ENCODE peak calls at places on chromosomes 5 and 9, in nine cellular contexts. E is effector CD4-positive, alpha-beta T cell; G is IMR-90; Y is ELF-1; P is adrenal gland; Q is tibial nerve; W is mesothelial cell of epicardium; D is Calu3; N is stimulated activated CD4-positive, alpha-beta T cell treated with anti-CD3 and anti-CD28 coated beads, Interleukin-1b, Interleukin-23, amount 100 ng/mL, for 1 hour. A is an unnamed sample.

GRCh38 chr9:84136119-84136868 is 155.7 kb downstream of the RMI1 start:
- DNase-seq in E (no peak), G (peak), Y (no peak), P (no peak), Q (no peak), W (no peak), D (peak), N (no peak), A (no peak)

GRCh38 chr9:5514608-5515260 is 4.4 kb downstream of the PDCD1LG2 start:
- DNase-seq in E (no peak), G (no peak), Y (no peak), P (no peak), Q (no peak), W (no peak), D (no peak), N (no peak), A (no peak)

GRCh38 chr9:70291446-70291845 is 32.7 kb downstream of the SMC5 start:
- DNase-seq in E (no peak), G (peak), Y (no peak), P (no peak), Q (no peak), W (no peak), D (no peak), N (no peak), A (no peak)

GRCh38 chr5:2739360-2740050 is 12.0 kb downstream of the IRX2 start:
- DNase-seq in E (no peak), G (no peak), Y (peak), P (no peak), Q (no peak), W (peak), D (no peak), N (no peak), A (no peak)

GRCh38 chr9:21392270-21392669 is 7.1 kb upstream of the IFNA2 start:
- DNase-seq in E (no peak), G (no peak), Y (peak), P (no peak), Q (no peak), W (no peak), D (peak), N (no peak), A (no peak)

GRCh38 chr5:157502143-157502647 is 42.2 kb downstream of the NIPAL4 start:
- DNase-seq in E (no peak), G (peak), Y (no peak), P (no peak), Q (no peak), W (no peak), D (no peak), N (no peak), A (no peak)

GRCh38 chr5:73454379-73455036 is 5.9 kb upstream of the FOXD1 start:
- DNase-seq in E (peak), G (peak), Y (peak), P (peak), Q (no peak), W (peak), D (peak), N (no peak), A (no peak)

GRCh38 chr9:20636883-20637440 is 14.7 kb upstream of the MLLT3 start:
- DNase-seq in E (no peak), G (peak), Y (peak), P (no peak), Q (no peak), W (no peak), D (no peak), N (no peak), A (no peak)

GRCh38 chr5:72510610-72511121 is 3.5 kb upstream of the ZNF366 start:
- DNase-seq in E (no peak), G (peak), Y (no peak), P (no peak), Q (no peak), W (no peak), D (no peak), N (no peak), A (no peak)

GRCh38 chr9:113715086-113715485 is 161.0 kb upstream of the ZNF618 start:
- DNase-seq in E (no peak), G (peak), Y (no peak), P (no peak), Q (no peak), W (no peak), D (no peak), N (no peak), A (no peak)

GRCh38 chr5:9361835-9362234 is 184.0 kb downstream of the SEMA5A start:
- DNase-seq in E (no peak), G (peak), Y (peak), P (peak), Q (no peak), W (no peak), D (no peak), N (no peak), A (no peak)

GRCh38 chr5:139385061-139385889 is 2.2 kb upstream of the SLC23A1 start:
- DNase-seq in E (no peak), G (no peak), Y (no peak), P (no peak), Q (no peak), W (no peak), D (peak), N (no peak), A (no peak)

GRCh38 chr5:1086137-1086536 is 25.7 kb downstream of the SLC12A7 start:
- DNase-seq in E (no peak), G (no peak), Y (no peak), P (no peak), Q (no peak), W (no peak), D (no peak), N (no peak), A (no peak)

GRCh38 chr9:136542246-136543041 is 3.4 kb downstream of the NOTCH1 start:
- DNase-seq in E (no peak), G (no peak), Y (no peak), P (no peak), Q (no peak), W (no peak), D (no peak), N (no peak), A (no peak)

GRCh38 chr5:113087994-113088519 is 111.5 kb downstream of the DCP2 start:
- DNase-seq in E (no peak), G (no peak), Y (no peak), P (no peak), Q (no peak), W (no peak), D (no peak), N (no peak), A (no peak)

GRCh38 chr9:83449166-83449565 is 89.0 kb downstream of the FRMD3 start:
- DNase-seq in E (no peak), G (no peak), Y (no peak), P (no peak), Q (no peak), W (no peak), D (no peak), N (no peak), A (no peak)

GRCh38 chr9:32483343-32483742 is 42.7 kb downstream of the RIGI start:
- DNase-seq in E (no peak), G (no peak), Y (no peak), P (no peak), Q (no peak), W (no peak), D (no peak), N (no peak), A (no peak)

GRCh38 chr9:110604101-110604710 is 24.7 kb upstream of the SVEP1 start:
- DNase-seq in E (no peak), G (no peak), Y (no peak), P (no peak), Q (no peak), W (no peak), D (no peak), N (no peak), A (no peak)

GRCh38 chr9:77952641-77953341 is 78.8 kb downstream of the GNAQ start:
- DNase-seq in E (no peak), G (peak), Y (no peak), P (no peak), Q (no peak), W (no peak), D (no peak), N (no peak), A (no peak)

GRCh38 chr5:34609951-34610431 is 46.1 kb upstream of the RAI14 start:
- DNase-seq in E (no peak), G (peak), Y (no peak), P (no peak), Q (no peak), W (no peak), D (no peak), N (no peak), A (no peak)

GRCh38 chr5:54628049-54628448 is 110.5 kb downstream of the SNX18 start:
- DNase-seq in E (no peak), G (no peak), Y (no peak), P (no peak), Q (no peak), W (no peak), D (no peak), N (no peak), A (no peak)

GRCh38 chr5:1553642-1554409 is 30.1 kb upstream of the LPCAT1 start:
- DNase-seq in E (no peak), G (no peak), Y (no peak), P (no peak), Q (no peak), W (no peak), D (no peak), N (no peak), A (no peak)

GRCh38 chr5:66232701-66233100 is 88.6 kb downstream of the SREK1 start:
- DNase-seq in E (no peak), G (peak), Y (peak), P (no peak), Q (no peak), W (no peak), D (no peak), N (no peak), A (no peak)

GRCh38 chr9:107274953-107275422 is 8.1 kb upstream of the RAD23B start:
- DNase-seq in E (no peak), G (peak), Y (peak), P (no peak), Q (no peak), W (no peak), D (no peak), N (no peak), A (no peak)

GRCh38 chr5:179195561-179196419 is 135.6 kb downstream of the ZNF354C start:
- DNase-seq in E (no peak), G (no peak), Y (no peak), P (no peak), Q (no peak), W (no peak), D (no peak), N (no peak), A (no peak)

GRCh38 chr5:102865510-102866314 is 110.6 kb downstream of the PAM start:
- DNase-seq in E (no peak), G (peak), Y (peak), P (peak), Q (peak), W (peak), D (peak), N (no peak), A (no peak)